ENCODE peak calls at places on chromosomes 5 and 9, in six cellular contexts. T is lung, M is left ventricle myocardium inferior, E is SJCRH30, V is fibroblast of mammary gland, D is Peyer's patch. O is an unnamed sample.

GRCh38 chr5:58631895-58632294 is 49.0 kb downstream of the RAB3C start:
- DNase-seq in T (no peak), M (no peak), E (no peak), V (no peak), D (no peak), O (no peak)

GRCh38 chr9:124505901-124506346 is 1.3 kb downstream of the NR5A1 start:
- DNase-seq in T (no peak), M (no peak), E (no peak), V (no peak), D (no peak), O (no peak)

GRCh38 chr5:138927539-138927938 is 52.4 kb upstream of the LRRTM2 start:
- DNase-seq in T (no peak), M (no peak), E (no peak), V (no peak), D (no peak), O (no peak)

GRCh38 chr5:80181618-80182211 is 74.1 kb downstream of the SERINC5 start:
- DNase-seq in T (peak), M (no peak), E (peak), V (peak), D (peak), O (peak)

GRCh38 chr5:158943057-158943456 is 156.7 kb downstream of the EBF1 start:
- DNase-seq in T (no peak), M (peak), E (no peak), V (peak), D (no peak), O (peak)

GRCh38 chr5:92328584-92329259 is 945.6 kb upstream of the ARRDC3 start:
- DNase-seq in T (no peak), M (peak), E (no peak), V (no peak), D (no peak), O (peak)

GRCh38 chr5:167861134-167861930 is 430.1 kb upstream of the WWC1 start:
- DNase-seq in T (no peak), M (no peak), E (peak), V (peak), D (no peak), O (peak)

GRCh38 chr9:75181748-75182147 is 93.4 kb downstream of the OSTF1 start:
- DNase-seq in T (no peak), M (no peak), E (no peak), V (peak), D (peak), O (peak)

GRCh38 chr5:10140195-10140973 is 109.3 kb downstream of the ATPSCKMT start:
- DNase-seq in T (no peak), M (no peak), E (peak), V (peak), D (no peak), O (peak)

GRCh38 chr5:35003018-35003957 is 44.5 kb downstream of the AGXT2 start:
- DNase-seq in T (peak), M (no peak), E (peak), V (peak), D (peak), O (peak)

GRCh38 chr5:79975422-79975821 is 15.6 kb downstream of the MTX3 start:
- DNase-seq in T (no peak), M (no peak), E (no peak), V (no peak), D (no peak), O (no peak)

GRCh38 chr5:176803027-176803942 is 7.1 kb upstream of the UNC5A start:
- DNase-seq in T (no peak), M (no peak), E (no peak), V (no peak), D (no peak), O (no peak)

GRCh38 chr5:135900276-135900675 is 4.6 kb upstream of the IL9 start:
- DNase-seq in T (no peak), M (no peak), E (no peak), V (no peak), D (no peak), O (no peak)

GRCh38 chr9:28255174-28255573 is 681.9 kb upstream of the C9orf72 start:
- DNase-seq in T (no peak), M (no peak), E (no peak), V (no peak), D (no peak), O (no peak)

GRCh38 chr5:34626751-34627150 is 29.4 kb upstream of the RAI14 start:
- DNase-seq in T (no peak), M (no peak), E (no peak), V (no peak), D (no peak), O (peak)

GRCh38 chr9:135392511-135392910 is 87.1 kb upstream of the PPP1R26 start:
- DNase-seq in T (no peak), M (no peak), E (no peak), V (no peak), D (no peak), O (no peak)

GRCh38 chr9:135394699-135395645 is 84.6 kb upstream of the PPP1R26 start:
- DNase-seq in T (no peak), M (no peak), E (no peak), V (no peak), D (no peak), O (no peak)

GRCh38 chr9:135388530-135388929 is 91.1 kb upstream of the PPP1R26 start:
- DNase-seq in T (no peak), M (no peak), E (no peak), V (no peak), D (no peak), O (no peak)

GRCh38 chr9:135394131-135394530 is 85.5 kb upstream of the PPP1R26 start:
- DNase-seq in T (no peak), M (no peak), E (no peak), V (no peak), D (no peak), O (no peak)

GRCh38 chr9:135391759-135392158 is 87.8 kb upstream of the PPP1R26 start:
- DNase-seq in T (no peak), M (no peak), E (no peak), V (no peak), D (no peak), O (no peak)
- H3K4me3 ChIP-seq in T (no peak), M (no peak), E (no peak), V (no peak), D (no peak), O (no peak)

GRCh38 chr9:95696701-95697100 is 178.8 kb upstream of the ERCC6L2 start:
- DNase-seq in T (no peak), M (no peak), E (no peak), V (no peak), D (peak), O (no peak)
- H3K4me3 ChIP-seq in T (no peak), M (no peak), E (no peak), V (no peak), D (no peak), O (no peak)

GRCh38 chr5:149732500-149733128 is 2.5 kb downstream of the PPARGC1B start:
- DNase-seq in T (no peak), M (peak), E (peak), V (peak), D (peak), O (peak)
- H3K4me3 ChIP-seq in T (peak), M (peak), E (peak), V (peak), D (peak), O (peak)

DNA sequence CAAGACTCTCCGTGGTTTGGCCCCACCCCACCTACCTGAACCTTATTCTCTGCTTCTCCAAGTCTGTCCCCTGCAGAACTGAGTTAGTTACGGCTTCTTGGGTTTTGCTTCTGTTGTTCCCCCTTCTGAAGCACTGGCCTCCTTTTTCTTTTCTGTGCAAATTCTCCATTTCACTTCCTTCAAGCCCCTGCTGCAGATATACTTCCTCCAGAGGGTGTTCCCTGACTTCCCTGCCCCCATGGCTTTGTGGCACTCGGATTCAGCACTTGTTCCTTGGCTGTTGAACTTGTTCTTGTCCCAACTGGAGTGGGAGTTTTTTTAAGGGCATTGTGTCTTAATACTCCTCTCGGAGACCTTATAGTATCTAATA is 2.0 kb downstream of the ZBTB34 start:
- DNase-seq in T (no peak), M (no peak), E (no peak), V (no peak), D (no peak), O (no peak)
- H3K4me3 ChIP-seq in T (no peak), M (peak), E (no peak), V (peak), D (peak), O (peak)

O was measured in choroid plexus epithelial cell.